ENCODE peak calls at places on chromosomes 12 and 14, in nine cellular contexts. C, Z, E, N, V, B, M, T and S are unnamed samples.
A peak's percentile ranks its signal among the peaks of the same experiment; 100 is the strongest.

GRCh38 chr14:96682401-96682800 is 114.8 kb upstream of the VRK1 start:
- DNase-seq in Z (no peak), T (no peak), C (no peak), M (no peak), V (no peak), N (no peak), B (no peak), E (no peak), S (no peak)

GRCh38 chr12:78880078-78880477 is 15.5 kb downstream of the SYT1 start:
- DNase-seq in T (peak; percentile 59), E (no peak), M (no peak), C (no peak), N (no peak), Z (no peak), V (no peak), B (no peak), S (no peak)

GRCh38 chr12:45878630-45879255 is 111.6 kb downstream of the SCAF11 start:
- DNase-seq in T (peak; percentile 38), M (no peak), N (no peak), E (no peak), V (no peak), C (no peak), Z (no peak), B (no peak), S (no peak)

GRCh38 chr12:16241346-16241745 is 36.1 kb downstream of the SLC15A5 start:
- DNase-seq in C (no peak), V (no peak), E (no peak), M (no peak), B (no peak), N (no peak), Z (no peak), T (no peak), S (no peak)

GRCh38 chr14:75025082-75025481 is 22.4 kb downstream of the EIF2B2 start:
- DNase-seq in N (no peak), C (no peak), V (no peak), Z (peak; percentile 36), E (no peak), M (no peak), T (peak; percentile 67), B (no peak), S (no peak)

GRCh38 chr14:41899416-41899815 is 292.7 kb downstream of the LRFN5 start:
- DNase-seq in Z (no peak), V (no peak), C (no peak), E (no peak), T (no peak), N (no peak), B (no peak), M (no peak), S (peak; percentile 83)

GRCh38 chr14:76926521-76927251 is 100.5 kb downstream of the LRRC74A start:
- DNase-seq in V (peak; percentile 75), N (no peak), B (no peak), E (no peak), Z (no peak), M (no peak), T (peak; percentile 86), C (peak; percentile 76), S (peak; percentile 78)

GRCh38 chr14:75084513-75084912 is 15.1 kb downstream of the ZC2HC1C start:
- DNase-seq in Z (peak; percentile 23), C (no peak), T (no peak), B (no peak), M (peak; percentile 24), V (no peak), E (no peak), N (no peak), S (peak; percentile 29)

GRCh38 chr12:131282292-131283080 is 328.8 kb downstream of the ADGRD1 start:
- DNase-seq in N (no peak), E (no peak), V (no peak), Z (no peak), M (no peak), T (no peak), C (no peak), B (peak; percentile 13), S (no peak)

GRCh38 chr14:80615831-80616230 is 325.7 kb downstream of the CEP128 start:
- DNase-seq in V (no peak), T (no peak), Z (no peak), C (no peak), E (no peak), B (no peak), M (no peak), N (no peak), S (no peak)

GRCh38 chr14:73252491-73253322 is 15.4 kb downstream of the PAPLN start:
- DNase-seq in V (no peak), T (no peak), B (no peak), N (no peak), C (no peak), Z (no peak), M (no peak), E (no peak), S (no peak)

GRCh38 chr12:128694445-128694844 is 129.3 kb downstream of the SLC15A4 start:
- DNase-seq in Z (no peak), N (no peak), M (no peak), T (no peak), V (no peak), E (no peak), B (no peak), C (no peak), S (no peak)

GRCh38 chr12:95763809-95764253 is 26.7 kb downstream of the NTN4 start:
- DNase-seq in V (no peak), C (no peak), E (no peak), N (no peak), Z (peak; percentile 26), B (no peak), M (no peak), T (peak; percentile 97), S (peak; percentile 30)

GRCh38 chr14:71242237-71242748 is 335.0 kb downstream of the PCNX1 start:
- DNase-seq in C (no peak), V (no peak), B (no peak), T (peak; percentile 53), E (no peak), N (no peak), M (no peak), Z (no peak), S (no peak)

GRCh38 chr14:50762931-50763300 is 68.0 kb downstream of the NIN start:
- DNase-seq in B (no peak), M (no peak), T (no peak), N (no peak), C (no peak), E (no peak), V (no peak), Z (no peak), S (no peak)

GRCh38 chr12:130196827-130197226 is 34.6 kb downstream of the FZD10 start:
- DNase-seq in Z (no peak), T (no peak), M (no peak), E (no peak), V (no peak), C (peak; percentile 10), N (no peak), B (no peak), S (no peak)

GRCh38 chr12:111318450-111318849 is 50.4 kb downstream of the PHETA1 start:
- DNase-seq in V (no peak), N (no peak), B (no peak), M (no peak), Z (no peak), E (no peak), C (no peak), T (no peak), S (no peak)

GRCh38 chr12:6821271-6821673 is 349 bp upstream of the GPR162 start:
- DNase-seq in V (peak; percentile 80), E (no peak), B (peak; percentile 81), N (no peak), Z (peak; percentile 50), T (peak; percentile 64), M (peak; percentile 53), C (no peak), S (peak; percentile 80)

GRCh38 chr12:10214131-10214876 is 1.6 kb downstream of the GABARAPL1 start:
- DNase-seq in T (peak; percentile 60), B (no peak), Z (no peak), E (no peak), C (no peak), M (no peak), N (no peak), V (no peak), S (peak; percentile 18)

GRCh38 chr14:64720190-64720589 is 16.0 kb downstream of the PLEKHG3 start:
- DNase-seq in M (no peak), C (no peak), E (no peak), Z (peak; percentile 82), B (peak; percentile 38), N (no peak), T (peak; percentile 86), V (no peak), S (no peak)

GRCh38 chr14:21093769-21094681 is 4.4 kb downstream of the ZNF219 start:
- DNase-seq in T (no peak), C (no peak), B (no peak), N (no peak), E (peak; percentile 65), Z (peak; percentile 22), V (no peak), M (no peak), S (peak; percentile 94)
- TF ChIP-seq CTCF in T (peak; percentile 5), C (no peak), B (no peak), N (no peak), E (peak; percentile 62), Z (no peak), V (no peak), M (no peak), S (peak; percentile 62)

DNA sequence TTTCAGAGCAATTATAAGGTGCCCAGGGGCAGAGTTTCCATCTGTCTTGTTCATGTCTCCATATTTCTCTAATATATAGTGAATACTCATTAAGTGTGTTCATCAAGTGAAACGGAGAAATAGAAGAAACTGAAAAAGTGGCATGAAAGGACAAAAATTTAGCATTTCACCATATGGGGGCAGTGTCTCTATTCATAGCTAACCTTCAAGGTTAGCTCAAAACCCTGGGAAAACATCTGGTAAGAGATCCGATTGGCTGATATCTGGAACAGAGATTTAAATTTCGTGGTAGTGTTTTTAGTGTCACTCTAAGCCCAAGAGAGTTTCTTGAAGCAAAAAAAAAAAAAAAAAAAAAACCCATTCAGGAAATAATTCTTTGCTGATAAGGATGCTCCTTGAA is 367.5 kb downstream of the DAD1 start:
- DNase-seq in V (no peak), C (no peak), T (peak; percentile 51), M (no peak), E (no peak), Z (no peak), N (no peak), B (no peak), S (peak; percentile 56)
- TF ChIP-seq CTCF in V (no peak), C (peak; percentile 66), T (peak; percentile 30), M (no peak), E (peak; percentile 49), Z (no peak), N (no peak), B (peak; percentile 17), S (peak; percentile 70)

GRCh38 chr12:102876883-102877282 is 40.2 kb downstream of the PAH start:
- DNase-seq in B (no peak), C (no peak), N (no peak), M (no peak), Z (no peak), V (no peak), E (no peak), T (no peak), S (peak; percentile 14)
- TF ChIP-seq CTCF in B (no peak), C (no peak), N (no peak), M (no peak), Z (no peak), V (no peak), E (peak; percentile 41), T (no peak), S (peak; percentile 45)

DNA sequence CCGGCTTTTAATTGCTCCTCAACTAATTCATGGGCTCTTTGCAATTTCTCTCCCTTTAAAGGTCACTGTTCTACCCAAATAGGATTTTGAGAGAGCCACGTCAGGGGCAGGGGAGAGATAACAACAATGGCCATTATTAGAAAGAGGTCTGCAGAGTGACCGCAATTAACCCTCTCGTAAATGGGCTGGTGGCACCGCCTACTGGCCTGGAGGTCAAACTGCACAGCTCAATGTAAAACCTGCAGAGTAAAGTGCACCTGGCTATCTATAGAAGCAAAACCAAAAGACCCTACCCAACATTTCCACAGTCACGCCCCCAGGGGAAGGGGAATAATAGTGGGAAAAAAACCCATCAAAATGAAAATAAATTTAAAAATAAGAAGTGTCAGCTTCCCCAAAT is 21.6 kb upstream of the CLEC4E start:
- DNase-seq in C (no peak), B (no peak), M (no peak), V (no peak), T (no peak), Z (no peak), N (no peak), E (no peak), S (no peak)
- TF ChIP-seq CTCF in C (no peak), B (no peak), M (no peak), V (no peak), T (no peak), Z (no peak), N (no peak), E (peak; percentile 30), S (peak; percentile 39)